ENCODE peak calls at places on chromosomes 3 and 15, in eight cellular contexts. L is Caco-2, A is cardiac muscle cell, H is left ventricle myocardium inferior, K is adrenal gland, U is IMR-90, D is HCT116, N is fibroblast of lung. W is an unnamed sample.

GRCh38 chr3:49865198-49865784 is 4.4 kb downstream of the CAMKV start:
- DNase-seq in L (no peak), A (no peak), H (no peak), K (no peak), U (no peak), D (no peak), N (no peak), W (no peak)

GRCh38 chr3:132595036-132595435 is 2.0 kb upstream of the ACKR4 start:
- DNase-seq in L (no peak), A (no peak), H (no peak), K (no peak), U (peak; percentile 66), D (no peak), N (peak; percentile 9), W (peak; percentile 69)

GRCh38 chr15:64099379-64099778 is 3.6 kb downstream of the SNX1 start:
- DNase-seq in L (no peak), A (no peak), H (no peak), K (no peak), U (no peak), D (no peak), N (no peak), W (no peak)

GRCh38 chr3:193833592-193833991 is 240.6 kb downstream of the OPA1 start:
- DNase-seq in L (no peak), A (no peak), H (no peak), K (no peak), U (no peak), D (no peak), N (no peak), W (no peak)

GRCh38 chr3:128910006-128910405 is 30.6 kb downstream of the ACAD9 start:
- DNase-seq in L (no peak), A (no peak), H (no peak), K (no peak), U (no peak), D (no peak), N (no peak), W (no peak)

GRCh38 chr3:132276228-132276906 is 40.8 kb upstream of the ACP3 start:
- DNase-seq in L (no peak), A (no peak), H (no peak), K (no peak), U (no peak), D (no peak), N (no peak), W (no peak)

GRCh38 chr3:195756935-195757302 is 36.1 kb downstream of the MUC20 start:
- DNase-seq in L (no peak), A (no peak), H (no peak), K (no peak), U (no peak), D (no peak), N (no peak), W (no peak)

GRCh38 chr3:127787966-127788365 is 34.3 kb downstream of the MGLL start:
- DNase-seq in L (no peak), A (peak; percentile 34), H (no peak), K (no peak), U (no peak), D (no peak), N (no peak), W (no peak)

GRCh38 chr15:101203607-101204006 is 48.2 kb downstream of the CHSY1 start:
- DNase-seq in L (no peak), A (no peak), H (no peak), K (peak; percentile 60), U (no peak), D (no peak), N (no peak), W (no peak)

GRCh38 chr3:114454592-114455251 is 160.9 kb downstream of the TIGIT start:
- DNase-seq in L (no peak), A (peak; percentile 61), H (no peak), K (peak; percentile 30), U (no peak), D (no peak), N (peak; percentile 59), W (peak; percentile 23)

GRCh38 chr15:28255965-28256364 is 66.0 kb downstream of the HERC2 start:
- DNase-seq in L (no peak), A (no peak), H (no peak), K (no peak), U (no peak), D (no peak), N (no peak), W (no peak)

DNA sequence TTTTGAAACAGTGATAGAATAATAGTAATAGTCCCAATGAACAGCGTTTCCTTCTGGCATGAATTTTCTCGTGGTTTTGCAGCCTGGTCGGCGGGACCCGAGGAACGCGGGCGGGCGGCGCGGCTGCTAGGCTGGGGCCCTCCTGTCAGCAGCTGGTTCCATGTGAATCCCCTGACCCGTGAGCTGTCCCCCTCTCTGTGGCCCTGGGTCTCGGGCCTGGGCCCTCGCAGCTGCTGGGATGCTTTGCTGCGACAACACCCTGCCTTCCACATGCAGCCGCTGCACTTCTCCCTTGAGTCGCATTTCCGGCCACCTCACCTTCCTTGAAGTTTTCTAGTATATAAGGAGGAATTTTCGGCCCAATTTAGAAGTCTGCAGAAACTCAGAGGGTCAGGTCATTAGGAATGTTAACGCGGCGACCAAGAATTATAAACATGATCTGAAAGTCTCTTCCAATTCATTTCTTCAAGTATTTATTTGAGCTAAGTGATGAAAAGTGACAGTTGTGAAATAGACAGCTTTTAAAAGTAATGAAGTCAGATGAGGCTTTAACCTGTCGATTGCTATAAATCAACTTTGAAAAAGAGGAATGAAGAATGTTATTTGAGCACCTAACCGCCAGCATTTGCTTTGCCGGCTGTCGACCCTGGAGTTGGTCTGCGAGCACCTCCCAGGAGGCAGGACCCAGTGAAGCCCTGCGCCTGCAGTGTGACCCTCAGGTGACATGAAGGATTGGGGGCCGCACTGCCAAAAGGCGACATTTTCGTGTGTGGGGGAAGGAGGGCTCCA is 27.7 kb downstream of the NR2F2 start:
- DNase-seq in L (no peak), A (no peak), H (no peak), K (peak; percentile 11), U (no peak), D (no peak), N (no peak), W (no peak)
- H3K27me3 ChIP-seq in L (no peaks in the 10 kb centered on the region), A (peaks cover 100% of the 10 kb centered on the region), H (peaks cover 96% of the 10 kb centered on the region), K (no peaks in the 10 kb centered on the region), U (no peaks in the 10 kb centered on the region), D (no peaks in the 10 kb centered on the region), N (no peaks in the 10 kb centered on the region), W (no peaks in the 10 kb centered on the region)

GRCh38 chr15:98775498-98776230 is 127.3 kb downstream of the IGF1R start:
- DNase-seq in L (no peak), A (no peak), H (no peak), K (no peak), U (no peak), D (no peak), N (no peak), W (no peak)

GRCh38 chr15:98776607-98777281 is 128.4 kb downstream of the IGF1R start:
- DNase-seq in L (no peak), A (peak; percentile 35), H (peak; percentile 42), K (peak; percentile 72), U (peak; percentile 50), D (no peak), N (peak; percentile 50), W (peak; percentile 40)

GRCh38 chr15:98778960-98779359 is 130.6 kb downstream of the IGF1R start:
- DNase-seq in L (no peak), A (no peak), H (no peak), K (no peak), U (no peak), D (no peak), N (no peak), W (no peak)

GRCh38 chr15:98778263-98778959 is 130.1 kb downstream of the IGF1R start:
- DNase-seq in L (no peak), A (no peak), H (no peak), K (peak; percentile 72), U (no peak), D (no peak), N (no peak), W (no peak)

DNA sequence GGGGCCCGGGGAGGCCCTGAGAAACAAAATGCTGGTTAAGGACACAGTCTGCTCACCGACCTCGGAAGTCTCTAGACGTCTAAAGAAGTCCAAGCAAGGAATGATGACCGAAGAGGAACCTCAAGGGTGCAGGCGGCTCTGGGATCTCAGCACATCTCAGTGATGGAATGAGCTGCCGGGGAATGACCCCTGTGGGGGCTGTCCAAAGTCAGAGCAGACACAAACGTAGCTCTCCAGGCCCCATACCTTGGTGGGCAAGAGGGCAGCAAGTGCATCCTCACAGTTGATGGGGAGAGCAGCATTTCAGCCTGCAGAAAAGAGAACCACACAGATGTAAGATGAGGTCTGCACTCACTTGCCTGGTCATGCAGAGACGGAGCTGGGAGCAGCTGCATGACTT is 129.1 kb downstream of the IGF1R start:
- DNase-seq in L (no peak), A (no peak), H (no peak), K (no peak), U (no peak), D (no peak), N (no peak), W (no peak)
- H3K4me1 ChIP-seq in L (no peaks in the 10 kb centered on the region), A (peaks cover 13% of the 10 kb centered on the region), H (peaks cover 75% of the 10 kb centered on the region), K (peaks cover 53% of the 10 kb centered on the region), U (peaks cover 22% of the 10 kb centered on the region), D (peaks cover 4% of the 10 kb centered on the region), N (no peaks in the 10 kb centered on the region), W (peaks cover 15% of the 10 kb centered on the region)

GRCh38 chr15:52795464-52796227 is 5.5 kb upstream of the ONECUT1 start:
- DNase-seq in L (no peak), A (no peak), H (no peak), K (no peak), U (no peak), D (no peak), N (no peak), W (no peak)
- H3K27me3 ChIP-seq in L (no peaks in the 10 kb centered on the region), A (peaks cover 100% of the 10 kb centered on the region), H (peaks cover 100% of the 10 kb centered on the region), K (peaks cover 84% of the 10 kb centered on the region), U (peaks cover 91% of the 10 kb centered on the region), D (peaks cover 7% of the 10 kb centered on the region), N (peaks cover 88% of the 10 kb centered on the region), W (peaks cover 89% of the 10 kb centered on the region)

DNA sequence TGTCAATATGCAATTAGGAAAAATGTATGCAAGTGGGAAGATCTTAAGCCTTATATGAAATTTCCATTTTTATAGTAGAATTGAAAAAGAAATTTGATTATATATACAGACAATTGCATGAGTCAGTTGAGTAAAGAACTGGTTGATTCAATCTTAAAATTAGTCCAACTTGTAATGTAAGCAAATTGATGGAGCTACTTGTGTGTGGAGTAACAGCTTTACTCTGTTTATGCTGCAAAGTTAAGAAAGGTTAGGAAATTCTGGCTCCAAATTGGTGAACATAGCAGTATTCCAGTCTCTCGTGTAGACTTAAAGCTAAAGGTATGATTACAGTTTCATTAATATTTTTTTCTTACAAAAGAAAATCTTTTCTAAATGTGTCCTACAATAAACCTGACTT is 4.0 kb downstream of the TNFSF10 start:
- DNase-seq in L (no peak), A (no peak), H (no peak), K (no peak), U (peak; percentile 62), D (no peak), N (peak; percentile 36), W (no peak)
- H3K4me1 ChIP-seq in L (no peaks in the 10 kb centered on the region), A (no peaks in the 10 kb centered on the region), H (peaks cover 65% of the 10 kb centered on the region), K (peaks cover 67% of the 10 kb centered on the region), U (peaks cover 14% of the 10 kb centered on the region), D (no peaks in the 10 kb centered on the region), N (peaks cover 9% of the 10 kb centered on the region), W (peaks cover 36% of the 10 kb centered on the region)

DNA sequence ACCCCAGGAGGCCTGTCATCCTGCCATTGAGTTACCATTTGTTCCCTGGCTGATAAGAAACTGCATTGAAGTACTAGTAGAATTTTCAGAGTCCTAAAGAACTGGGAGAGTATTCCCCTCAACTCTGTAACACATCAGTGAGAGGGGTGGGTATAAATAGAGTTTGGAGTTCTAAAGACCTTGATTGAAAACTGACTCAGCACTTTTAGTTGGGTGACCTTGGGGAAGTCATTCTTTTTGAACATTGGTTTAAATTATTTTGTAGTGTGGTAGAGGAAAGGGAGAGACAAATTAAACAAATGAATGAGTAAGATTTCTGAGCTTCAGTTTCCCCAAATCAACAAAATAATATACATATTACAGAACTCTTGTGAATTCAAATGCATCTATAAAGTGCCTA is 344.5 kb upstream of the THBS1 start:
- DNase-seq in L (no peak), A (no peak), H (no peak), K (no peak), U (no peak), D (no peak), N (no peak), W (no peak)
- H3K27me3 ChIP-seq in L (no peaks in the 10 kb centered on the region), A (no peaks in the 10 kb centered on the region), H (no peaks in the 10 kb centered on the region), K (no peaks in the 10 kb centered on the region), U (no peaks in the 10 kb centered on the region), D (no peaks in the 10 kb centered on the region), N (no peaks in the 10 kb centered on the region), W (no peaks in the 10 kb centered on the region)